ENCODE peak calls at places on chromosomes 4 and X, in five cellular contexts. T, C, E, B and U are unnamed samples.

GRCh38 chr4:160772668-160773067 is 1391.1 kb downstream of the FSTL5 start:
- DNase-seq in T (no peak), C (no peak), E (no peak), B (no peak), U (no peak)

GRCh38 chr4:99960648-99961047 is 10.6 kb upstream of the H2AZ1 start:
- DNase-seq in T (no peak), C (no peak), E (no peak), B (no peak), U (peak; percentile 33)

GRCh38 chrX:71618303-71618721 is at the start of gene CXCR3:
- DNase-seq in T (peak; percentile 37), C (no peak), E (no peak), B (no peak), U (no peak)

GRCh38 chrX:13064599-13065143 is 20.3 kb upstream of the FAM9C start:
- DNase-seq in T (no peak), C (no peak), E (no peak), B (peak; percentile 24), U (no peak)

GRCh38 chr4:85968945-85969830 is 390.7 kb downstream of the MAPK10 start:
- DNase-seq in T (no peak), C (no peak), E (no peak), B (peak; percentile 59), U (peak; percentile 56)

GRCh38 chr4:122819708-122820449 is 6.8 kb upstream of the FGF2 start:
- DNase-seq in T (no peak), C (no peak), E (no peak), B (no peak), U (peak; percentile 53)

GRCh38 chr4:106898621-106899230 is 137.4 kb downstream of the DKK2 start:
- DNase-seq in T (no peak), C (peak; percentile 51), E (no peak), B (peak; percentile 84), U (peak; percentile 81)

GRCh38 chr4:94530073-94530472 is 78.3 kb downstream of the PDLIM5 start:
- DNase-seq in T (no peak), C (no peak), E (no peak), B (no peak), U (no peak)

GRCh38 chr4:161256716-161257115 is 907.1 kb downstream of the FSTL5 start:
- DNase-seq in T (no peak), C (peak; percentile 7), E (no peak), B (peak; percentile 7), U (peak; percentile 42)

GRCh38 chrX:153723351-153724251 is 586 bp downstream of the BCAP31 start:
- DNase-seq in T (no peak), C (no peak), E (peak; percentile 62), B (peak; percentile 57), U (peak; percentile 56)

GRCh38 chr4:55458164-55458563 is 62.4 kb downstream of the TMEM165 start:
- DNase-seq in T (no peak), C (no peak), E (no peak), B (no peak), U (peak; percentile 13)

GRCh38 chr4:76780781-76781697 is 116.9 kb downstream of the SOWAHB start:
- DNase-seq in T (no peak), C (no peak), E (no peak), B (no peak), U (no peak)

GRCh38 chrX:69082055-69082752 is 83.0 kb downstream of the PJA1 start:
- DNase-seq in T (no peak), C (no peak), E (peak; percentile 65), B (no peak), U (no peak)

GRCh38 chr4:150415213-150415612 is 166.7 kb upstream of the MAB21L2 start:
- DNase-seq in T (no peak), C (no peak), E (no peak), B (no peak), U (no peak)

GRCh38 chr4:34323549-34324325 is 1920.6 kb downstream of the ARAP2 start:
- DNase-seq in T (no peak), C (no peak), E (no peak), B (no peak), U (no peak)

GRCh38 chr4:41477200-41477910 is 60.6 kb upstream of the LIMCH1 start:
- DNase-seq in T (no peak), C (no peak), E (no peak), B (no peak), U (no peak)

GRCh38 chr4:85510632-85510984 is 35.7 kb downstream of the ARHGAP24 start:
- DNase-seq in T (no peak), C (no peak), E (no peak), B (no peak), U (no peak)

GRCh38 chr4:150582881-150583286 is 933 bp downstream of the MAB21L2 start:
- DNase-seq in T (no peak), C (no peak), E (peak; percentile 31), B (peak; percentile 38), U (no peak)

GRCh38 chrX:139203681-139204575 is 326.6 kb upstream of the F9 start:
- DNase-seq in T (no peak), C (no peak), E (peak; percentile 46), B (peak; percentile 38), U (peak; percentile 61)

GRCh38 chrX:2652106-2652505 is 39.0 kb upstream of the CD99 start:
- DNase-seq in T (no peak), C (no peak), E (no peak), B (no peak), U (no peak)

GRCh38 chr4:67161311-67161710 is 384.0 kb downstream of the CENPC start:
- DNase-seq in T (no peak), C (no peak), E (no peak), B (no peak), U (no peak)

DNA sequence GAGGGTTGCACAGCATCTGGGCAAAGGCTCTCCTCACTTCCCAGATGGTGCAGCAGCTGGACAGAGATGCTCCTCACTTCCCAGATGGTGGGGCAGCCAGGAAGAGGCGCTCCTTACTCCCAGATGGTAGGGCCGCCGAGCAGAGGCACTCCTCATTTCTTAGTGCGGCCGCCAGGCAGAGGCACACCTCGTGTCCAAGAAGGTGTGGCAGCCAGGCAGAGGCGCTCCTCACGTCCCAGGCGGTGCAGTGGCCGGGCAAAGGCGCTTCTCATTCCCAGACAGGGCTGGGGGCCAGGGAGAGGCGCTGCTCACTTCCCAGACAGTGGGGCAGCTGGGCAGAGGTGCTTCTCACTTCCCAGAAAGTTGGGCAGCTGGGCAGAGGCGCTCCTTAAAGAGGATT is 48.8 kb downstream of the ZNF732 start:
- DNase-seq in T (no peak), C (no peak), E (no peak), B (no peak), U (no peak)
- H3K9me3 ChIP-seq in T (peaks cover 100% of the 10 kb centered on the region), C (peaks cover 13% of the 10 kb centered on the region), E (no peaks in the 10 kb centered on the region), B (peaks cover 32% of the 10 kb centered on the region), U (peaks cover 71% of the 10 kb centered on the region)

GRCh38 chr4:24980064-24980690 is 50.6 kb downstream of the LGI2 start:
- DNase-seq in T (no peak), C (peak; percentile 61), E (peak; percentile 38), B (peak; percentile 79), U (peak; percentile 81)
- H3K4me3 ChIP-seq in T (peak overlapping the region; percentile 48), C (peak overlapping the region; percentile 4), E (no peak overlapping the region), B (no peak overlapping the region), U (no peak overlapping the region)

GRCh38 chr4:153297116-153297515 is 47.4 kb upstream of the MND1 start:
- DNase-seq in T (no peak), C (no peak), E (no peak), B (no peak), U (no peak)
- H3K9me3 ChIP-seq in T (peaks cover 11% of the 10 kb centered on the region), C (no peaks in the 10 kb centered on the region), E (no peaks in the 10 kb centered on the region), B (no peaks in the 10 kb centered on the region), U (peaks cover 24% of the 10 kb centered on the region)

DNA sequence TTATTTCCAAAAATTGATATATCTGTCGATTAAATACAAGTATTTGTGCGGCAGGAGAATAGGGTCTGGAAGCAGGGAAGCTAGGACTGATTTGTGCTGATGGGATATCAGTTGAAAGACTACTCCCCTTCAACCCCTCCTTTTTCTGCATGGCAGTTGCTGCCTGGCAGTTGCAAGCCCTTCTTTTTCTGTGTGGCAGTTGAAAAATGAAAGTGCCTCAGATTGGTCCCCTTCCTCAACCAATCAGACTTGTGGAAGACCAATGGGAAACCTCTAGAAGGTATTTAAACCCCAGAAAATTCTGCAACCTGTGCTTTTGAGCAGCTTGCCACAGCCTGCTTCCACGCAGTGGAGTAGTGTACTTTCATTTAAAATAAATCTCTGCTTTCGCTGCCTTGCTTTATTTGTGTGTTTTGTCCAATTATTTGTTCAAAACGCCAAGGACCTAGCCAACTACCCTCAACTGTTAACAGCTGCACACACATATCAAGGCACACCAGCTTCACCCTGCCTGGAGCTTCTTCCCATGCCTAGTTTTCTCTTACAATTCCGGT is 1.5 kb upstream of the TMA16 start:
- DNase-seq in T (no peak), C (peak; percentile 73), E (no peak), B (no peak), U (peak; percentile 15)
- H3K4me3 ChIP-seq in T (no peak overlapping the region), C (peak overlapping the region; percentile 95), E (no peak overlapping the region), B (no peak overlapping the region), U (no peak overlapping the region)

GRCh38 chrX:426881-427280 is 40.2 kb upstream of the PPP2R3B start:
- DNase-seq in T (no peak), C (no peak), E (no peak), B (no peak), U (no peak)

GRCh38 chrX:425056-425455 is 38.3 kb upstream of the PPP2R3B start:
- DNase-seq in T (no peak), C (no peak), E (no peak), B (no peak), U (no peak)

GRCh38 chrX:429266-429825 is 42.6 kb upstream of the PPP2R3B start:
- DNase-seq in T (no peak), C (no peak), E (no peak), B (no peak), U (no peak)

GRCh38 chrX:431032-431431 is 44.3 kb upstream of the PPP2R3B start:
- DNase-seq in T (no peak), C (no peak), E (no peak), B (no peak), U (no peak)

GRCh38 chrX:427812-428725 is 41.4 kb upstream of the PPP2R3B start:
- DNase-seq in T (no peak), C (no peak), E (no peak), B (peak; percentile 67), U (peak; percentile 59)
- H3K9me3 ChIP-seq in T (no peaks in the 10 kb centered on the region), C (no peaks in the 10 kb centered on the region), E (no peaks in the 10 kb centered on the region), B (no peaks in the 10 kb centered on the region), U (no peaks in the 10 kb centered on the region)

DNA sequence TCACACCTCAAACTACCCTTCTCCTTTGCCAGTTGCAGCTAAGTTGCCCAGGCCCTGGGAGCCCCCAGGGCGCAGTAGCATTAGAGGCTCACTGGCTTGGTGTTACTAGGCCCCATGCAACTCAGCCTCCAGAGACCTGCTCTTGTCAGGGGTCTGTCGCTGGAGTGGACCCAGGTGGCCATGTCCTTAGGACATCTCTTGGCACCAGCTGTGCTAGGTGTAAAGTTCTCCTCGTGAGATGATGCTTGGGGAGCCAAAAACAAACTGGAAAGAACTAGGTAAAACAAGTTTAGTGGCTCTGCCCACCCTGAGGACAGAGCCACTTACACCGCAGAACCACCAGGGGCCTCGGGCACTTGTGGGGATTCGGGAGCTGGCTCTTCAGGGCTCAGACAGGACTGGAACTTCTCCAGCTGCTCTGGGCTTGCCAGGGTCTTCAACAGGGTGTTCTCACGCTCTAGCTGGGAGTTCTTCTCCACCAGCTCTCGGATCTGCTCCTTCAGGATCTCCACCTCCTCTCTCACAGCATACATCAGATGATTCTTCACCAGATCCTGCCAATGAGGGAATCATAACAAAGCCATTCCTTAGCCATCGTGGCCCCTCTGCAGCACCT is 61.3 kb downstream of the TSC22D3 start:
- DNase-seq in T (no peak), C (no peak), E (no peak), B (no peak), U (no peak)
- H3K4me3 ChIP-seq in T (peak overlapping the region; percentile 76), C (no peak overlapping the region), E (peak overlapping the region; percentile 50), B (peak overlapping the region; percentile 96), U (no peak overlapping the region)

GRCh38 chr4:154376461-154376860 is 115.1 kb downstream of the DCHS2 start:
- DNase-seq in T (no peak), C (no peak), E (no peak), B (no peak), U (no peak)
- H3K9me3 ChIP-seq in T (peaks cover 4% of the 10 kb centered on the region), C (no peaks in the 10 kb centered on the region), E (no peaks in the 10 kb centered on the region), B (no peaks in the 10 kb centered on the region), U (no peaks in the 10 kb centered on the region)